ENCODE peak calls at places on chromosomes 7 and 10, in six cellular contexts. E is foreskin fibroblast, D is activated B cell treated with CpG ODN at 0.5 μM for 24 hours, M is choroid plexus epithelial cell, N is psoas muscle, L is progenitor cell of endocrine pancreas. W is an unnamed sample.

GRCh38 chr10:8913720-8914119 is 859.2 kb downstream of the GATA3 start:
- DNase-seq in L (no peak), M (peak), D (no peak), N (no peak), E (peak), W (no peak)

GRCh38 chr10:4983615-4984216 is 19.9 kb downstream of the AKR1C2 start:
- DNase-seq in D (no peak), M (no peak), E (no peak), N (no peak), L (no peak), W (no peak)

GRCh38 chr10:16856567-16856966 is 39.3 kb upstream of the RSU1 start:
- DNase-seq in E (no peak), L (no peak), M (peak), N (no peak), D (no peak), W (no peak)

GRCh38 chr10:75050520-75050919 is 60.9 kb upstream of the SAMD8 start:
- DNase-seq in D (no peak), E (no peak), L (no peak), N (no peak), M (no peak), W (no peak)

GRCh38 chr10:81873932-81874816 is 820 bp upstream of the NRG3 start:
- DNase-seq in D (no peak), L (peak), M (peak), N (peak), E (peak), W (peak)

GRCh38 chr7:1717903-1718676 is 48.0 kb downstream of the ELFN1 start:
- DNase-seq in D (no peak), L (no peak), N (no peak), M (no peak), E (no peak), W (no peak)

GRCh38 chr7:31134246-31135188 is 82.4 kb downstream of the ADCYAP1R1 start:
- DNase-seq in M (peak), D (peak), N (peak), L (peak), E (peak), W (peak)

GRCh38 chr7:17520941-17521340 is 222.5 kb downstream of the AHR start:
- DNase-seq in M (peak), E (peak), L (no peak), N (no peak), D (no peak), W (no peak)

GRCh38 chr7:127189074-127189473 is 63.7 kb downstream of the GRM8 start:
- DNase-seq in D (no peak), M (no peak), E (no peak), N (no peak), L (no peak), W (no peak)

GRCh38 chr10:34853357-34853756 is 38.3 kb upstream of the PARD3 start:
- DNase-seq in N (no peak), D (no peak), E (no peak), M (no peak), L (no peak), W (no peak)

GRCh38 chr7:132072165-132072564 is 504.1 kb downstream of the PLXNA4 start:
- DNase-seq in N (no peak), E (no peak), D (no peak), M (no peak), L (no peak), W (no peak)

GRCh38 chr10:3339531-3339950 is 167.0 kb upstream of the PITRM1 start:
- DNase-seq in L (no peak), M (peak), N (no peak), D (no peak), E (peak), W (no peak)

GRCh38 chr10:6047847-6048246 is 14.3 kb downstream of the IL2RA start:
- DNase-seq in L (no peak), N (no peak), E (no peak), M (no peak), D (no peak), W (no peak)

GRCh38 chr7:93092757-93093370 is 24.9 kb downstream of the SAMD9 start:
- DNase-seq in M (peak), D (no peak), E (peak), L (no peak), N (no peak), W (no peak)

GRCh38 chr7:33418251-33418701 is 288.9 kb downstream of the BBS9 start:
- DNase-seq in M (peak), L (no peak), N (no peak), E (peak), D (no peak), W (no peak)

GRCh38 chr7:1815051-1815481 is 145.0 kb downstream of the ELFN1 start:
- DNase-seq in D (no peak), E (no peak), M (no peak), N (peak), L (no peak), W (peak)

GRCh38 chr7:75856562-75856961 is 22.3 kb upstream of the RHBDD2 start:
- DNase-seq in D (no peak), L (no peak), N (no peak), E (no peak), M (no peak), W (no peak)

GRCh38 chr7:116569737-116570136 is 44.9 kb downstream of the CAV1 start:
- DNase-seq in E (peak), D (no peak), N (no peak), L (no peak), M (peak), W (no peak)

GRCh38 chr7:144908943-144909556 is 73.2 kb upstream of the TPK1 start:
- DNase-seq in M (no peak), N (no peak), E (no peak), L (no peak), D (no peak), W (no peak)

GRCh38 chr7:75963383-75963995 is 30.9 kb downstream of the TMEM120A start:
- DNase-seq in D (no peak), M (no peak), E (no peak), L (no peak), N (no peak), W (no peak)

GRCh38 chr10:113442340-113442739 is 110.5 kb upstream of the HABP2 start:
- DNase-seq in N (no peak), D (no peak), L (no peak), M (no peak), E (no peak), W (no peak)

GRCh38 chr7:92547579-92547978 is 19.0 kb downstream of the RBM48 start:
- DNase-seq in E (no peak), N (no peak), M (no peak), D (no peak), L (no peak), W (no peak)

GRCh38 chr7:129122751-129123516 is 21.6 kb upstream of the TSPAN33 start:
- DNase-seq in D (peak), L (no peak), M (peak), E (no peak), N (no peak), W (no peak)

GRCh38 chr10:133467286-133467911 is 13.7 kb downstream of the SCART1 start:
- DNase-seq in M (no peak), D (no peak), N (no peak), L (no peak), E (no peak), W (no peak)

GRCh38 chr7:93337047-93337446 is 104.9 kb downstream of the VPS50 start:
- DNase-seq in D (no peak), M (no peak), E (no peak), N (no peak), L (no peak), W (no peak)

GRCh38 chr10:3623746-3624145 is 161.3 kb downstream of the KLF6 start:
- DNase-seq in L (no peak), N (no peak), E (peak), D (no peak), M (peak), W (no peak)

GRCh38 chr10:6607778-6608177 is 27.7 kb upstream of the PRKCQ start:
- DNase-seq in N (no peak), M (no peak), L (no peak), E (no peak), D (no peak), W (no peak)

GRCh38 chr7:24301703-24302102 is 17.7 kb downstream of the NPY start:
- DNase-seq in E (no peak), N (no peak), L (no peak), M (no peak), D (no peak), W (no peak)

GRCh38 chr7:39825391-39825790 is 124.7 kb upstream of the CDK13 start:
- DNase-seq in M (no peak), D (no peak), L (no peak), E (no peak), N (no peak), W (no peak)

GRCh38 chr7:39832519-39833085 is 117.5 kb upstream of the CDK13 start:
- DNase-seq in E (no peak), M (no peak), L (no peak), N (no peak), D (no peak), W (no peak)

GRCh38 chr7:39826166-39826565 is 123.9 kb upstream of the CDK13 start:
- DNase-seq in L (no peak), M (no peak), E (no peak), D (no peak), N (no peak), W (no peak)

GRCh38 chr7:39827571-39827970 is 122.5 kb upstream of the CDK13 start:
- DNase-seq in N (no peak), L (no peak), E (no peak), M (no peak), D (no peak), W (no peak)

GRCh38 chr7:39829028-39829427 is 121.0 kb upstream of the CDK13 start:
- DNase-seq in E (no peak), M (no peak), D (no peak), N (no peak), L (no peak), W (no peak)
- TF ChIP-seq CTCF in E (no peak), M (no peak), D (no peak), N (no peak), L (no peak), W (no peak)

GRCh38 chr10:72731916-72732419 is 40.0 kb downstream of the MCU start:
- DNase-seq in N (no peak), E (no peak), L (no peak), D (no peak), M (no peak), W (no peak)

GRCh38 chr10:72735288-72735926 is 43.5 kb downstream of the MCU start:
- DNase-seq in E (no peak), N (no peak), M (no peak), D (no peak), L (no peak), W (no peak)

GRCh38 chr10:72736176-72736795 is 44.3 kb downstream of the MCU start:
- DNase-seq in L (no peak), M (peak), N (no peak), D (no peak), E (peak), W (no peak)

GRCh38 chr10:72732521-72732920 is 40.6 kb downstream of the MCU start:
- DNase-seq in D (no peak), E (no peak), N (no peak), L (no peak), M (no peak), W (no peak)

GRCh38 chr10:72733989-72734388 is 42.0 kb downstream of the MCU start:
- DNase-seq in E (no peak), N (no peak), L (no peak), D (no peak), M (no peak), W (no peak)
- TF ChIP-seq CTCF in E (no peak), N (no peak), L (no peak), D (no peak), M (no peak), W (no peak)

GRCh38 chr7:67301667-67302066 is 305.0 kb downstream of the TYW1 start:
- DNase-seq in N (no peak), M (peak), D (no peak), E (no peak), L (no peak), W (no peak)

DNA sequence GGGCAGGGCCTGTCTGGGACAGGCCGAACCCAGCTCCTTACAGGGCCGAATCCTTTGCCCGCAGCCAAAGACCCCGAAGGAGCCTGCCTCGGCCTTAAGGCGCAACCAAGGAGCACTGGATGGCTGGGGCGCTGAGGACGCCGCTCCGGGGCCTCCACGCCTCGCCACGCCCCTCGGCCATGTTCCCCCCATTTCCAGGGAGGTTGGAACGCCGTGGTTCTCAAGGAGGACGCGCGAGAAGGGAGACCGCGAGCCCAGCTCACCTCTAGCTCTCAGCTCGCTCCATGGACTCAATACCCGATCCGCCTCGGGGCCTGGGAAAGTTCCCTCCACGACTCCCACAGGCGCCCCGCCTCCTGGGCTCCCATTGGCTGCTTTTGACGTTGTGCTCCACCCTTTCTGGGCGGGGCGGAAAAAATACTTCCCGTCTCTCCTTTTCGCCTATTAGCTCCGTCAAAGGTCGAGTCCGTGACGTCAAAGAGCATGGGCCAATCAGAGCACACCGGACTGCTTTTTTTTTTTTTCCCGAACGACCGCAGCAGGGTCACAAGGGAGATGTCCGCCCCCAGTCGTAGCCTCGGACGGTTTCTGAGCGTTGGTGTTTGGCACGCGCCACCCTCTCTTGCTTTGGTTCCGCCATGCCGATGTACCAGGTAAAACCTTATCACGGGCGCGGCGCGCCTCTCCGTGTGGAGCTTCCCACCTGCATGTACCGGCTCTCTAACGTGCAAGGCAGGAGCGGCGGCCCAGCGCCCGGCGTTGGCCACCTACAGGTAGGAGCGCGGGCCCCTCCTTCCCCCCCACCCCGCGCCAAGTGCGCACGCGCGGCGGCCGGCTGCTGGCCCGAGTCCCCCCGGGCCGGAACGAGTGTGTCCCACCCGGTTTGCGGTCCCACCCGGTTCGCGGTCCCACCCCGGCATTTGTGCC is 305.7 kb downstream of the TYW1 start:
- DNase-seq in M (peak), N (peak), L (peak), D (peak), E (peak), W (peak)
- TF ChIP-seq CTCF in M (peak), N (peak), L (peak), D (no peak), E (peak), W (no peak)

GRCh38 chr7:44595934-44596635 is 10.3 kb upstream of the OGDH start:
- DNase-seq in M (peak), E (peak), N (no peak), D (no peak), L (no peak), W (no peak)
- TF ChIP-seq CTCF in M (peak), E (no peak), N (no peak), D (no peak), L (no peak), W (no peak)

DNA sequence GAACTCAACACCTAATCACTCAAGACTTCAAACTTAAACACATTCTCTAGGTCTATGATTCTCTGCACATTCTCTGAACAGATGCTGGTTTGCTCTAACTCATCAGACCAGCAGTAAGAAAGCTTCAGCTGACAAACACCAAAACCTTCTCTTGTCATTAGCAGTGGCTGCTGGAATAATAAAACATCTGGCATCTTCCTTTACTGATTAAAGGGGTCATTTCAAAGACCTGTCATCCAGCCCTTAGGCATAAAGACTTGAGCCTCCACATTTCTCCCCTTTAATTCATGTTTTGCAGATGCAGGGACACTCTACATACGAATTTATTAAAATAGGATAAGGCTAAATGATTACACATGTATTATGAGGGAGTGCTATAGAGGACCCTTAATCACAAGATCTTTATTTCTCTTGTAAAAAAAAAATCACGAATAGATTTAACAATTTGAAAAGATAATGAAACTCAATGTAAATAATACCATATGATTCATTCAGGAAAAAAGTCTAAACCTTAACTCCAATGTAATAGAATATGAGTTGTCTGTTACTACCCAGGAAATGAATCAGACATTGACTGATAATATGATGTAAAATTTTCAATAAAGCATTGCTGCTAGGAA is 152.4 kb upstream of the GNAI1 start:
- DNase-seq in D (no peak), E (peak), N (no peak), M (peak), L (no peak), W (no peak)
- TF ChIP-seq CTCF in D (no peak), E (no peak), N (no peak), M (no peak), L (no peak), W (no peak)

DNA sequence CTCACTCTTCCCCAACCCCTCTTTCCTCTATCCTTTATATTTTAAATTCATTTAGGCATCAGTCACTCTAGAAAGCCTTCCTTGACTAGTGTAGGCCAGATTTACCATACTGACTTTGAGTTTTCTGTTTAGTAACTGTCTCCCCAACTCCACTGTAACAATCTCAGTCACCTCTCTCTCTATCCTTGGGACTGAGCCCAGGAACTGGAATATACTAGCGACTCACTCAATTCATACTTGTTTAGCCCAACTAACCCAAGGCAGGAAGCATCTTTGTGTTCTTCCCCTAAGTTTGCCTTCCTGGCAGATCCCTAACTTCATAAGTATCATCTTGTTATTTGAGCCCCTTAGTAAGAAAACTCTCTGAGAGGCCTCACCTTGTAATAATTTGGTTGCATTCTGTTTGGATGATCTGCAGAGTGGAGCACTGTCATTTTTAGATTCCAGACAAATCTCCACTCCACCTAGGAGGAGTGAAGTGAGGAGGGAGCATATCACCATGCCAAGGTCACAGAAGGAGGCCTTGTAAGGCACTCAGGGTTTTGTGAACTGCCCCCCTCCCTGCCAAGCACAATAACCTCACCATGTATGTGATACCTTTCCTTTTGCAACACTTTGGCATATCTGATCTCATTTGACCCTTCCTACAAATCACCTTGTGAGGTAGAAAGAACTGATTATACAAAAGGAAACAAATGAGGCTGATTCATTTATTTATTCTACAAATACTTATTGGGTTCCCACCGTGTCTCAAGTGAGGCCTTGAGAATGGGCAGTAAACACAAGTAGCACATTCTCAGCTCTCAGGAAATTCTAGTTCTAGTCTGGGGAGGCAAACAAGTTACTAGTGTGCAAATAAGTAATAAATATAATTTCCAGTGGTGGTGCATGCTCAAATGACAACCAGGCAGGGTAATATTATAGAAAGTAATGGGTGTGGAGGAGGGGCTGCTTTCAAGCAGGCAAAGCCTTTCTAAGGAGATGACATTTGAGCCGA is 19.4 kb downstream of the PLCE1 start:
- DNase-seq in D (no peak), L (no peak), E (peak), N (no peak), M (no peak), W (no peak)
- TF ChIP-seq CTCF in D (no peak), L (no peak), E (no peak), N (no peak), M (no peak), W (no peak)

GRCh38 chr7:15524077-15524476 is 37.7 kb downstream of the AGMO start:
- DNase-seq in L (no peak), N (no peak), M (no peak), E (no peak), D (no peak), W (no peak)
- TF ChIP-seq CTCF in L (no peak), N (no peak), M (peak), E (no peak), D (no peak), W (peak)

GRCh38 chr7:157132796-157133195 is 5.9 kb upstream of the UBE3C start:
- DNase-seq in N (no peak), M (no peak), L (no peak), E (no peak), D (no peak), W (no peak)

GRCh38 chr7:157126921-157127320 is 11.8 kb upstream of the UBE3C start:
- DNase-seq in N (no peak), M (no peak), E (no peak), D (no peak), L (no peak), W (no peak)

GRCh38 chr7:157125376-157126223 is 13.1 kb upstream of the UBE3C start:
- DNase-seq in L (no peak), N (no peak), D (no peak), M (no peak), E (no peak), W (no peak)

GRCh38 chr7:157129907-157130460 is 8.7 kb upstream of the UBE3C start:
- DNase-seq in N (no peak), E (no peak), L (no peak), M (no peak), D (no peak), W (no peak)

GRCh38 chr7:157129200-157129599 is 9.5 kb upstream of the UBE3C start:
- DNase-seq in N (no peak), E (no peak), L (no peak), D (no peak), M (no peak), W (no peak)
- TF ChIP-seq CTCF in N (no peak), E (no peak), L (no peak), D (no peak), M (no peak), W (no peak)

GRCh38 chr10:56624082-56624481 is 263.0 kb upstream of the ZWINT start:
- DNase-seq in L (no peak), D (no peak), M (no peak), N (no peak), E (no peak), W (no peak)

GRCh38 chr10:56623064-56623463 is 262.0 kb upstream of the ZWINT start:
- DNase-seq in D (no peak), L (no peak), M (no peak), E (no peak), N (no peak), W (no peak)

GRCh38 chr10:56622335-56622973 is 261.4 kb upstream of the ZWINT start:
- DNase-seq in L (no peak), N (no peak), E (no peak), D (no peak), M (no peak), W (no peak)
- TF ChIP-seq CTCF in L (no peak), N (no peak), E (no peak), D (no peak), M (no peak), W (no peak)

W was measured in mesothelial cell of epicardium.